ENCODE peak calls at places on chromosomes 12 and 14, in five cellular contexts. K, D, W, F and Q are unnamed samples.

GRCh38 chr12:5912437-5913334 is 32.4 kb downstream of the ANO2 start:
- DNase-seq in K (no peak), D (peak), W (peak), F (no peak), Q (no peak)

GRCh38 chr14:33040548-33041140 is 102.0 kb downstream of the NPAS3 start:
- DNase-seq in K (no peak), D (no peak), W (no peak), F (no peak), Q (no peak)

GRCh38 chr14:100317897-100318808 is 5.0 kb upstream of the SLC25A47 start:
- DNase-seq in K (peak), D (peak), W (peak), F (peak), Q (no peak)

GRCh38 chr12:111446044-111446581 is 40.4 kb downstream of the SH2B3 start:
- DNase-seq in K (no peak), D (no peak), W (peak), F (peak), Q (no peak)

GRCh38 chr14:51419685-51420084 is 179.6 kb downstream of the TMX1 start:
- DNase-seq in K (no peak), D (peak), W (no peak), F (peak), Q (no peak)

GRCh38 chr12:124150176-124150575 is 144.7 kb upstream of the RFLNA start:
- DNase-seq in K (no peak), D (no peak), W (no peak), F (peak), Q (no peak)

GRCh38 chr12:33752854-33753253 is 269.4 kb upstream of the ALG10 start:
- DNase-seq in K (no peak), D (no peak), W (peak), F (no peak), Q (no peak)

GRCh38 chr12:4441355-4442330 is 4.0 kb downstream of the FGF6 start:
- DNase-seq in K (peak), D (no peak), W (peak), F (peak), Q (no peak)

GRCh38 chr12:42725839-42726238 is 136.3 kb upstream of the PRICKLE1 start:
- DNase-seq in K (no peak), D (no peak), W (no peak), F (no peak), Q (no peak)

GRCh38 chr12:129610601-129611120 is 293.2 kb downstream of the TMEM132D start:
- DNase-seq in K (no peak), D (no peak), W (no peak), F (no peak), Q (no peak)

GRCh38 chr14:24051162-24051788 is 534 bp upstream of the CARMIL3 start:
- DNase-seq in K (no peak), D (no peak), W (peak), F (no peak), Q (peak)
- TF ChIP-seq CTCF in K (no peak), D (no peak), W (no peak), F (no peak), Q (no peak)

DNA sequence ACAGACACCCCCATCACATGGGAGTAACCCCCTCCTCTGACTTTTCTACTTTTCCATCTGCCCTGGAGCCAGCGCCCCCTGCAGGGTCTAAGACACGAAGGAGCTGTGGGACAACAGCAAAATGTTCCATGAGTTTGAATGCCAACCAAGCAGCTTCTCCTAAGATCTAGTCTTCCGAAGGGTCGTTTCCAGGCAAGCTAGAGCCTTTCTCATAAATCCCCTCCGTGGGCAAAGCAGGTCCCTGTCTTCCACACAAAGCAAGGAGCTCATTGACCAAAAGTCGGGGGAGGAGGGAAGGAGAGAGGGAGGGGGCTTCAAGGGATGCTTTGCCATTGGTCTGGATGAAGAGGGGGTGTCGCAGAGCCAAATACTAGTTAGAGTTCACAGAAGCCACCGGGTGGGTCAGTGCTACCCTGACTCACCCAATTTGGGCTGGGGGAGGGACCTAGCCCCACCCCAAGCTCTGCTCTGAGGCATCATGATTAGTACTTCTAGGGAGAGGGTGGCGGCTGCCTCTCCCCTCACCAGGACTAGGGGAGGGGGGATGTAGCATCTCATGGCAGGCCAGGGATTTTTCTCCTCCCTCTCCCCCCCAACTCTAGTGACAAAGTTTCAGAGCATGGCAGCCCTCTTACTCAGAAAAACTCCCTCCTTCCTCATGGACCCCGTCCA is 1.6 kb downstream of the MSI1 start:
- DNase-seq in K (no peak), D (peak), W (peak), F (peak), Q (no peak)
- TF ChIP-seq CTCF in K (peak), D (peak), W (peak), F (peak), Q (peak)

GRCh38 chr14:61556455-61556854 is 138.9 kb upstream of the HIF1A start:
- DNase-seq in K (no peak), D (no peak), W (no peak), F (no peak), Q (no peak)

GRCh38 chr14:61551419-61551818 is 143.9 kb upstream of the HIF1A start:
- DNase-seq in K (no peak), D (no peak), W (no peak), F (no peak), Q (no peak)

GRCh38 chr14:61555056-61555838 is 140.1 kb upstream of the HIF1A start:
- DNase-seq in K (no peak), D (no peak), W (no peak), F (no peak), Q (no peak)

GRCh38 chr14:61552196-61552595 is 143.1 kb upstream of the HIF1A start:
- DNase-seq in K (no peak), D (no peak), W (no peak), F (no peak), Q (no peak)

GRCh38 chr14:61553730-61554641 is 141.3 kb upstream of the HIF1A start:
- DNase-seq in K (no peak), D (peak), W (no peak), F (peak), Q (peak)
- TF ChIP-seq CTCF in K (no peak), D (no peak), W (no peak), F (no peak), Q (no peak)

GRCh38 chr12:92556141-92556540 is 146.6 kb upstream of the PLEKHG7 start:
- DNase-seq in K (no peak), D (no peak), W (no peak), F (no peak), Q (no peak)
- TF ChIP-seq CTCF in K (no peak), D (no peak), W (no peak), F (no peak), Q (no peak)

GRCh38 chr12:51913071-51914033 is 6.0 kb downstream of the ACVRL1 start:
- DNase-seq in K (no peak), D (no peak), W (peak), F (peak), Q (no peak)
- TF ChIP-seq CTCF in K (no peak), D (no peak), W (peak), F (peak), Q (no peak)

DNA sequence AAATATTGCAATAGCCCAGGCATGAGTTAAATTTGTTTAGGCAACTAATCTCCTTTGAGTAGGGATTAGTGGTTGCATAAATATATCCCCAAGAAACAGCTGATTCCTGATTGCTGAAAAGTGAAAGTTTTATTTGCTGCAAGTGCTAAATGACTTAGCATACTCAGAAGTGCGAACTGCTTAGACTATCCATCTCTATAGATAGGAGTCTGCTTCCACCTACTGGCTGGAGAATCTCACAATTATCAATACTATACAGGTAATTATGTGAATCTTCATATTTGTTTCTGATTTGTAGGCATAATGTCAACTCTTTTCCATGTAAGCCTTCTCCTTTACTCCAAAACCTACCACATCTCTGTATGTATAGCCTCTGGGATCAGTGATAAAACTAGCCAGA is 11.9 kb upstream of the SLCO1B3 start:
- DNase-seq in K (no peak), D (peak), W (peak), F (peak), Q (no peak)
- TF ChIP-seq CTCF in K (peak), D (peak), W (peak), F (peak), Q (no peak)

GRCh38 chr12:15154108-15154507 is 67.1 kb downstream of the RERG start:
- DNase-seq in K (no peak), D (no peak), W (no peak), F (no peak), Q (no peak)

GRCh38 chr12:15152864-15153263 is 68.4 kb downstream of the RERG start:
- DNase-seq in K (no peak), D (peak), W (no peak), F (no peak), Q (no peak)

GRCh38 chr12:15151141-15152091 is 69.8 kb downstream of the RERG start:
- DNase-seq in K (no peak), D (peak), W (peak), F (peak), Q (no peak)

GRCh38 chr12:15155271-15155670 is 65.9 kb downstream of the RERG start:
- DNase-seq in K (no peak), D (no peak), W (no peak), F (no peak), Q (no peak)

GRCh38 chr12:15152456-15152855 is 68.8 kb downstream of the RERG start:
- DNase-seq in K (no peak), D (peak), W (no peak), F (no peak), Q (no peak)
- TF ChIP-seq CTCF in K (no peak), D (no peak), W (no peak), F (no peak), Q (no peak)

GRCh38 chr12:69703146-69703642 is 4.1 kb upstream of the BEST3 start:
- DNase-seq in K (no peak), D (no peak), W (no peak), F (no peak), Q (no peak)

GRCh38 chr12:69712826-69713225 is 13.7 kb upstream of the BEST3 start:
- DNase-seq in K (no peak), D (no peak), W (no peak), F (no peak), Q (no peak)

GRCh38 chr12:69704357-69704756 is 5.3 kb upstream of the BEST3 start:
- DNase-seq in K (no peak), D (no peak), W (no peak), F (no peak), Q (no peak)

GRCh38 chr12:69714542-69714941 is 15.4 kb upstream of the BEST3 start:
- DNase-seq in K (no peak), D (no peak), W (no peak), F (no peak), Q (no peak)

DNA sequence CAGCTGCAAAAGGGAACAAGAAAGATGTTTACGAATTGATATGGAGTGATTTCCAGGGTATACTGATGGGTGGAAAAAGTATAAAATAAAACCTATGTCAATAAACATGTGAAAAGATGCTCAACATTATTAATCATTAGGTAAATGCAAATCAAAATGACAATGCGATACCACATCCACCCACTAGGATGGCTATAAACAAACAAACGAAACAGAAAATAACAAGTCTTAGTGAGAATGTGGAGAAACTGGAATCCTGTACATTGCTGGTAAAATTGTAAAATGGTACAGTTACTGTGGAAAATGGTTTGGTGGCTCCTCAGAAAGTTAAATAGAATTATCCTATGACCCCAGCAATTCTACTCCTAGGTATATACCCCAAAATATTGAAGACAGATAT is 9.5 kb upstream of the BEST3 start:
- DNase-seq in K (no peak), D (peak), W (no peak), F (no peak), Q (no peak)
- TF ChIP-seq CTCF in K (peak), D (no peak), W (peak), F (no peak), Q (no peak)